ENCODE peak calls at places on chromosomes 7 and 10, in six cellular contexts. One of them, this sample, is unnamed.

GRCh38 chr10:131790021-131790420 is 110.8 kb upstream of the PPP2R2D start:
- DNase-seq in heart left ventricle: no peak
- DNase-seq in stomach: peak; percentile 15
- DNase-seq in uterus: no peak
- DNase-seq in left lung: no peak
- DNase-seq in PC-3: peak; percentile 1
- DNase-seq in this sample: peak; percentile 32

GRCh38 chr10:22278441-22278782 is 37.8 kb upstream of the COMMD3 start:
- DNase-seq in heart left ventricle: no peak
- DNase-seq in stomach: no peak
- DNase-seq in uterus: no peak
- DNase-seq in left lung: no peak
- DNase-seq in PC-3: no peak
- DNase-seq in this sample: no peak

GRCh38 chr7:27784399-27785053 is 44.6 kb downstream of the TAX1BP1 start:
- DNase-seq in heart left ventricle: no peak
- DNase-seq in stomach: no peak
- DNase-seq in uterus: no peak
- DNase-seq in left lung: no peak
- DNase-seq in PC-3: peak; percentile 96
- DNase-seq in this sample: peak; percentile 12

GRCh38 chr10:25125151-25125550 is 49.6 kb upstream of the GPR158 start:
- DNase-seq in heart left ventricle: no peak
- DNase-seq in stomach: no peak
- DNase-seq in uterus: no peak
- DNase-seq in left lung: no peak
- DNase-seq in PC-3: no peak
- DNase-seq in this sample: no peak

GRCh38 chr10:71375954-71376353 is 20.8 kb upstream of the CDH23 start:
- DNase-seq in heart left ventricle: no peak
- DNase-seq in stomach: no peak
- DNase-seq in uterus: no peak
- DNase-seq in left lung: no peak
- DNase-seq in PC-3: no peak
- DNase-seq in this sample: no peak

GRCh38 chr10:11527700-11528255 is 83.7 kb downstream of the USP6NL start:
- DNase-seq in heart left ventricle: no peak
- DNase-seq in stomach: no peak
- DNase-seq in uterus: no peak
- DNase-seq in left lung: no peak
- DNase-seq in PC-3: no peak
- DNase-seq in this sample: no peak

GRCh38 chr7:25314729-25315267 is 86.5 kb upstream of the NPVF start:
- DNase-seq in heart left ventricle: no peak
- DNase-seq in stomach: no peak
- DNase-seq in uterus: no peak
- DNase-seq in left lung: no peak
- DNase-seq in PC-3: no peak
- DNase-seq in this sample: no peak

GRCh38 chr7:131057015-131057518 is 270.6 kb upstream of the MKLN1 start:
- DNase-seq in heart left ventricle: no peak
- DNase-seq in stomach: no peak
- DNase-seq in uterus: no peak
- DNase-seq in left lung: no peak
- DNase-seq in PC-3: no peak
- DNase-seq in this sample: no peak

GRCh38 chr7:130856866-130857265 is 122.9 kb upstream of the KLF14 start:
- DNase-seq in heart left ventricle: no peak
- DNase-seq in stomach: no peak
- DNase-seq in uterus: no peak
- DNase-seq in left lung: no peak
- DNase-seq in PC-3: no peak
- DNase-seq in this sample: no peak

GRCh38 chr7:81845628-81846259 is 75.9 kb upstream of the HGF start:
- DNase-seq in heart left ventricle: no peak
- DNase-seq in stomach: no peak
- DNase-seq in uterus: no peak
- DNase-seq in left lung: no peak
- DNase-seq in PC-3: no peak
- DNase-seq in this sample: no peak

GRCh38 chr7:32611201-32611691 is 116.0 kb downstream of the AVL9 start:
- DNase-seq in heart left ventricle: no peak
- DNase-seq in stomach: no peak
- DNase-seq in uterus: no peak
- DNase-seq in left lung: no peak
- DNase-seq in PC-3: no peak
- DNase-seq in this sample: no peak

GRCh38 chr7:115679423-115679822 is 351.1 kb downstream of the TFEC start:
- DNase-seq in heart left ventricle: no peak
- DNase-seq in stomach: no peak
- DNase-seq in uterus: no peak
- DNase-seq in left lung: no peak
- DNase-seq in PC-3: no peak
- DNase-seq in this sample: no peak

GRCh38 chr10:109940553-109940952 is 17.2 kb upstream of the XPNPEP1 start:
- DNase-seq in heart left ventricle: no peak
- DNase-seq in stomach: no peak
- DNase-seq in uterus: no peak
- DNase-seq in left lung: no peak
- DNase-seq in PC-3: no peak
- DNase-seq in this sample: no peak

GRCh38 chr10:22250897-22251605 is 33.2 kb upstream of the EBLN1 start:
- DNase-seq in heart left ventricle: no peak
- DNase-seq in stomach: no peak
- DNase-seq in uterus: no peak
- DNase-seq in left lung: no peak
- DNase-seq in PC-3: peak; percentile 31
- DNase-seq in this sample: no peak

GRCh38 chr7:90917536-90917935 is 321.4 kb downstream of the CDK14 start:
- DNase-seq in heart left ventricle: no peak
- DNase-seq in stomach: no peak
- DNase-seq in uterus: no peak
- DNase-seq in left lung: no peak
- DNase-seq in PC-3: no peak
- DNase-seq in this sample: no peak

GRCh38 chr10:115956225-115957009 is 316.6 kb downstream of the GFRA1 start:
- DNase-seq in heart left ventricle: no peak
- DNase-seq in stomach: no peak
- DNase-seq in uterus: no peak
- DNase-seq in left lung: no peak
- DNase-seq in PC-3: peak; percentile 2
- DNase-seq in this sample: peak; percentile 32

GRCh38 chr7:42262907-42263466 is 26.0 kb upstream of the GLI3 start:
- DNase-seq in heart left ventricle: peak; percentile 78
- DNase-seq in stomach: no peak
- DNase-seq in uterus: peak; percentile 74
- DNase-seq in left lung: no peak
- DNase-seq in PC-3: peak; percentile 58
- DNase-seq in this sample: peak; percentile 96

GRCh38 chr10:103598654-103599115 is 105.2 kb downstream of the NEURL1 start:
- DNase-seq in heart left ventricle: no peak
- DNase-seq in stomach: peak; percentile 60
- DNase-seq in uterus: peak; percentile 67
- DNase-seq in left lung: no peak
- DNase-seq in PC-3: peak; percentile 79
- DNase-seq in this sample: peak; percentile 53

GRCh38 chr10:102411341-102412255 is 7.0 kb downstream of the PSD start:
- DNase-seq in heart left ventricle: no peak
- DNase-seq in stomach: no peak
- DNase-seq in uterus: no peak
- DNase-seq in left lung: no peak
- DNase-seq in PC-3: no peak
- DNase-seq in this sample: no peak
- H3K27me3 ChIP-seq in heart left ventricle: peaks cover 28% of the 10 kb centered on the region
- H3K27me3 ChIP-seq in stomach: peaks cover 100% of the 10 kb centered on the region
- H3K27me3 ChIP-seq in uterus: peaks cover 13% of the 10 kb centered on the region
- H3K27me3 ChIP-seq in left lung: peaks cover 34% of the 10 kb centered on the region
- H3K27me3 ChIP-seq in PC-3: peaks cover 8% of the 10 kb centered on the region
- H3K27me3 ChIP-seq in this sample: peaks cover 33% of the 10 kb centered on the region

GRCh38 chr7:158976468-158976848 is 120.1 kb downstream of the DYNC2I1 start:
- DNase-seq in heart left ventricle: no peak
- DNase-seq in stomach: no peak
- DNase-seq in uterus: no peak
- DNase-seq in left lung: no peak
- DNase-seq in PC-3: no peak
- DNase-seq in this sample: no peak
- H3K9me3 ChIP-seq in heart left ventricle: peaks cover 6% of the 10 kb centered on the region
- H3K9me3 ChIP-seq in stomach: peaks cover 4% of the 10 kb centered on the region
- H3K9me3 ChIP-seq in uterus: peaks cover 4% of the 10 kb centered on the region
- H3K9me3 ChIP-seq in left lung: no peaks in the 10 kb centered on the region
- H3K9me3 ChIP-seq in PC-3: peaks cover 6% of the 10 kb centered on the region
- H3K9me3 ChIP-seq in this sample: no peaks in the 10 kb centered on the region

GRCh38 chr7:72336887-72337821 is 75.0 kb downstream of the CALN1 start:
- DNase-seq in heart left ventricle: no peak
- DNase-seq in stomach: no peak
- DNase-seq in uterus: no peak
- DNase-seq in left lung: peak; percentile 71
- DNase-seq in PC-3: no peak
- DNase-seq in this sample: peak; percentile 5

GRCh38 chr7:72335561-72336381 is 76.4 kb downstream of the CALN1 start:
- DNase-seq in heart left ventricle: no peak
- DNase-seq in stomach: no peak
- DNase-seq in uterus: no peak
- DNase-seq in left lung: no peak
- DNase-seq in PC-3: no peak
- DNase-seq in this sample: no peak

GRCh38 chr7:72336382-72336886 is 75.7 kb downstream of the CALN1 start:
- DNase-seq in heart left ventricle: no peak
- DNase-seq in stomach: no peak
- DNase-seq in uterus: no peak
- DNase-seq in left lung: peak; percentile 71
- DNase-seq in PC-3: no peak
- DNase-seq in this sample: peak; percentile 3

GRCh38 chr7:72334733-72335132 is 77.4 kb downstream of the CALN1 start:
- DNase-seq in heart left ventricle: no peak
- DNase-seq in stomach: no peak
- DNase-seq in uterus: no peak
- DNase-seq in left lung: no peak
- DNase-seq in PC-3: no peak
- DNase-seq in this sample: no peak

GRCh38 chr7:72334066-72334465 is 78.1 kb downstream of the CALN1 start:
- DNase-seq in heart left ventricle: no peak
- DNase-seq in stomach: no peak
- DNase-seq in uterus: no peak
- DNase-seq in left lung: no peak
- DNase-seq in PC-3: no peak
- DNase-seq in this sample: no peak
- H3K27me3 ChIP-seq in heart left ventricle: peaks cover 22% of the 10 kb centered on the region
- H3K27me3 ChIP-seq in stomach: peaks cover 49% of the 10 kb centered on the region
- H3K27me3 ChIP-seq in uterus: no peaks in the 10 kb centered on the region
- H3K27me3 ChIP-seq in left lung: peaks cover 34% of the 10 kb centered on the region
- H3K27me3 ChIP-seq in PC-3: peaks cover 14% of the 10 kb centered on the region
- H3K27me3 ChIP-seq in this sample: peaks cover 11% of the 10 kb centered on the region

DNA sequence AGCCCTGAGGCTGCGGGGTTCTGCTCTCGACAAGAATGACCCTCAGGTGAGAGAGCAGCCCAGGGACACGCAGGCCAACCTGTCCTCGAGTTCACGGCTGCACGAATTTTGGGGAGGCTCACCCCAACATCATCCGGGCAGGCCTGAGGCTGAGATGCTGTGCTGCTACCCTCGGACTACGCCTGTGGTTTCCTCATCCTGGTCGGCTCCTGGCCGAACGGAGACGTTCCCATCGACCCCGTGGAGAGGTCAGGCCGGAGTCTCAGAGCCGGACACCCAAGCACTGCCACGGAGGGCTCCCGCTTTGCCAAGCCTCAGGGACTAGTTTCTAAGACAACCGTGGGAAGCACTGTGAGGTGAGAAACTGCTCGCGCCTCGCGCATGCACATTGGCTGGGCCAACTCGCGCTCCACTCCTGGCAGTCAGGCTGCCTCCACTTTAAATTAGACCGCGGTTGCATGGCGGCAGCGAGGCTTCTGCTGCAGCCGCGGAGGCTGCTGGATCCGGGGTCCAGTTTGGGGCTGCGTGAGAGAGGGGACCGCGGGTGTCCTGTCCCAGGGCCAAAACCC is 203.4 kb downstream of the ZNF716 start:
- DNase-seq in heart left ventricle: no peak
- DNase-seq in stomach: no peak
- DNase-seq in uterus: no peak
- DNase-seq in left lung: peak; percentile 68
- DNase-seq in PC-3: no peak
- DNase-seq in this sample: no peak
- H3K9me3 ChIP-seq in heart left ventricle: no peaks in the 10 kb centered on the region
- H3K9me3 ChIP-seq in stomach: peaks cover 25% of the 10 kb centered on the region
- H3K9me3 ChIP-seq in uterus: no peaks in the 10 kb centered on the region
- H3K9me3 ChIP-seq in left lung: no peaks in the 10 kb centered on the region
- H3K9me3 ChIP-seq in PC-3: no peaks in the 10 kb centered on the region
- H3K9me3 ChIP-seq in this sample: no peaks in the 10 kb centered on the region

GRCh38 chr10:117053548-117053947 is 48.6 kb upstream of the SHTN1 start:
- DNase-seq in heart left ventricle: no peak
- DNase-seq in stomach: no peak
- DNase-seq in uterus: no peak
- DNase-seq in left lung: no peak
- DNase-seq in PC-3: no peak
- DNase-seq in this sample: peak; percentile 39

DNA sequence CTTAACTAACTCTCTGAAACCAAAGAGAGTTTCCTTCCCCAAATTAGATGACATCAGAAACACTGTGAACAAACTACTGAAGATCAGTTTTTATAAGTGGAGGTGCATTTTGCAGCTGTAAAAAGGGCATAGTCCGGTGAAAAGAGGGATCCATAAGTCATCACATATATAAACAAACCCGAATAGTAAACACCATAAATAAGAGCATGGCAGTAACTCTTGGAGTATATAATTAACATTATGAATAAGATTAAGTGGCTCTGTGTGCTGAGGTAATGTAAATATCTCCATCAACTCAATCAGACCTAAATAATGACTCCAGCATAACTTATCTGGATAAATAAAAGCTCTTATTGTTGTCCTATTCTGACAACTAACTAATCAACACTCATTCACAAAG is 43.0 kb upstream of the SHTN1 start:
- DNase-seq in heart left ventricle: no peak
- DNase-seq in stomach: no peak
- DNase-seq in uterus: no peak
- DNase-seq in left lung: no peak
- DNase-seq in PC-3: no peak
- DNase-seq in this sample: no peak
- H3K27me3 ChIP-seq in heart left ventricle: no peaks in the 10 kb centered on the region
- H3K27me3 ChIP-seq in stomach: no peaks in the 10 kb centered on the region
- H3K27me3 ChIP-seq in uterus: no peaks in the 10 kb centered on the region
- H3K27me3 ChIP-seq in left lung: no peaks in the 10 kb centered on the region
- H3K27me3 ChIP-seq in PC-3: no peaks in the 10 kb centered on the region
- H3K27me3 ChIP-seq in this sample: no peaks in the 10 kb centered on the region

This sample was measured in MG63.